ENCODE peak calls at places on chromosomes 13 and 19, in five cellular contexts. D is HT-29; Z is activated gamma-delta T cell treated with anti-CD3 and anti-CD28 coated beads, Interleukin-2, amount 50 U/mL, for 16 hours; A is activated CD4-positive, alpha-beta memory T cell treated with anti-CD3 and anti-CD28 coated beads for 36 hours; U is ecto neural progenitor cell. F is an unnamed sample.

GRCh38 chr13:97573011-97573410 is 139.0 kb downstream of the RAP2A start:
- DNase-seq in A (no peak), D (no peak), U (no peak), Z (no peak), F (no peak)

GRCh38 chr19:36604656-36605100 is 435 bp upstream of the ZNF382 start:
- DNase-seq in D (no peak), U (no peak), Z (peak), A (peak), F (no peak)

GRCh38 chr13:84607614-84608013 is 725.3 kb upstream of the SLITRK1 start:
- DNase-seq in A (no peak), U (no peak), Z (no peak), D (no peak), F (no peak)

GRCh38 chr19:41997121-41997850 is 3.3 kb upstream of the ATP1A3 start:
- DNase-seq in D (peak), Z (no peak), A (peak), U (peak), F (no peak)

GRCh38 chr13:33326246-33326645 is 40.7 kb upstream of the STARD13 start:
- DNase-seq in A (no peak), D (no peak), Z (no peak), U (no peak), F (no peak)

GRCh38 chr19:49368711-49369358 is 5.2 kb downstream of the DKKL1 start:
- DNase-seq in D (no peak), U (no peak), A (no peak), Z (no peak), F (no peak)

GRCh38 chr13:42211704-42212103 is 60.2 kb upstream of the AKAP11 start:
- DNase-seq in D (no peak), A (no peak), U (no peak), Z (no peak), F (no peak)

GRCh38 chr13:44333950-44334675 is 39.5 kb upstream of the SERP2 start:
- DNase-seq in Z (no peak), A (no peak), U (no peak), D (no peak), F (no peak)

GRCh38 chr19:49983645-49984229 is 22.8 kb upstream of the SIGLEC11 start:
- DNase-seq in Z (peak), A (peak), D (peak), U (peak), F (peak)

GRCh38 chr13:112450118-112450517 is 74.0 kb downstream of the SPACA7 start:
- DNase-seq in A (no peak), Z (no peak), U (no peak), D (no peak), F (no peak)

GRCh38 chr13:53351040-53351439 is 322.4 kb downstream of the OLFM4 start:
- DNase-seq in Z (no peak), D (no peak), A (no peak), U (no peak), F (no peak)

GRCh38 chr19:55442372-55443044 is 592 bp downstream of the SHISA7 start:
- DNase-seq in Z (no peak), A (no peak), D (no peak), U (no peak), F (no peak)

GRCh38 chr19:40006273-40006691 is 9.4 kb downstream of the ZNF546 start:
- DNase-seq in A (no peak), D (no peak), Z (no peak), U (no peak), F (no peak)

GRCh38 chr19:15635016-15635805 is 5.5 kb upstream of the CYP4F3 start:
- DNase-seq in Z (no peak), U (no peak), D (no peak), A (no peak), F (no peak)

GRCh38 chr13:36758345-36758744 is 60.7 kb upstream of the RFXAP start:
- DNase-seq in A (no peak), Z (no peak), D (peak), U (no peak), F (no peak)

GRCh38 chr19:46451352-46451751 is 20.0 kb downstream of the PNMA8A start:
- DNase-seq in Z (no peak), U (no peak), A (no peak), D (no peak), F (no peak)

GRCh38 chr13:29956771-29957170 is 106.4 kb upstream of the UBL3 start:
- DNase-seq in D (no peak), Z (no peak), U (no peak), A (no peak), F (no peak)

GRCh38 chr13:93689333-93689732 is 462.7 kb downstream of the GPC6 start:
- DNase-seq in D (no peak), A (no peak), U (no peak), Z (no peak), F (no peak)

GRCh38 chr13:88925954-88926353 is 1254.8 kb downstream of the SLITRK5 start:
- DNase-seq in A (no peak), U (no peak), Z (no peak), D (no peak), F (no peak)